ENCODE peak calls at places on chromosomes 13 and 19, in five cellular contexts. M is stromal cell of bone marrow; Q is NCI-H1092 treated with DMSO at 0.1 percent for 48 hours; R is CD4-positive, CD25-positive, alpha-beta regulatory T cell; W is stimulated activated naive CD4-positive, alpha-beta T cell. O is an unnamed sample.

GRCh38 chr13:73215807-73216206 is 157.0 kb downstream of the KLF5 start:
- DNase-seq in M (no peak), Q (no peak), R (no peak), W (no peak), O (no peak)

GRCh38 chr13:56424246-56424645 is 716.5 kb upstream of the PRR20A start:
- DNase-seq in M (no peak), Q (no peak), R (no peak), W (no peak), O (no peak)

GRCh38 chr19:45172611-45173208 is 5.3 kb downstream of the TRAPPC6A start:
- DNase-seq in M (no peak), Q (no peak), R (no peak), W (no peak), O (no peak)

GRCh38 chr19:5687360-5688198 is 2.5 kb upstream of the RPL36 start:
- DNase-seq in M (no peak), Q (no peak), R (no peak), W (no peak), O (no peak)

GRCh38 chr19:18857223-18857622 is 25.5 kb downstream of the UPF1 start:
- DNase-seq in M (no peak), Q (no peak), R (no peak), W (no peak), O (no peak)

GRCh38 chr19:34979819-34980640 is 16.0 kb upstream of the ZNF792 start:
- DNase-seq in M (no peak), Q (no peak), R (no peak), W (no peak), O (no peak)

GRCh38 chr13:69566104-69566716 is 541.4 kb upstream of the ATXN8OS start:
- DNase-seq in M (no peak), Q (no peak), R (no peak), W (no peak), O (no peak)

GRCh38 chr19:2273356-2274184 is 8.4 kb downstream of the PEAK3 start:
- DNase-seq in M (peak; percentile 28), Q (peak; percentile 71), R (peak; percentile 77), W (peak; percentile 68), O (peak; percentile 81)

GRCh38 chr19:41546386-41546789 is 29.6 kb upstream of the CEACAM21 start:
- DNase-seq in M (no peak), Q (no peak), R (peak; percentile 48), W (peak; percentile 50), O (no peak)

GRCh38 chr13:111066544-111066943 is 48.6 kb upstream of the ARHGEF7 start:
- DNase-seq in M (no peak), Q (no peak), R (no peak), W (no peak), O (no peak)

GRCh38 chr19:45823182-45823581 is 8.1 kb upstream of the RSPH6A start:
- DNase-seq in M (no peak), Q (no peak), R (no peak), W (no peak), O (no peak)

GRCh38 chr13:41311607-41312500 is 787 bp downstream of the NAA16 start:
- DNase-seq in M (no peak), Q (peak; percentile 62), R (peak; percentile 64), W (peak; percentile 52), O (peak; percentile 10)

GRCh38 chr13:48319458-48320395 is 16.2 kb downstream of the RB1 start:
- DNase-seq in M (no peak), Q (no peak), R (no peak), W (peak; percentile 23), O (no peak)

GRCh38 chr19:4448147-4448985 is 9.2 kb downstream of the UBXN6 start:
- DNase-seq in M (no peak), Q (peak; percentile 83), R (no peak), W (no peak), O (no peak)

GRCh38 chr13:67075239-67075638 is 154.9 kb downstream of the PCDH9 start:
- DNase-seq in M (no peak), Q (no peak), R (no peak), W (no peak), O (no peak)

GRCh38 chr19:6233827-6234511 is 45.8 kb downstream of the MLLT1 start:
- DNase-seq in M (no peak), Q (peak; percentile 9), R (no peak), W (no peak), O (no peak)

GRCh38 chr19:6678690-6679109 is 8.7 kb upstream of the TNFSF14 start:
- DNase-seq in M (no peak), Q (no peak), R (no peak), W (no peak), O (no peak)

O was measured in NCI-H345.